ENCODE peak calls at places on chromosomes 3 and 15, in four cellular contexts. One of them, this sample, is unnamed.

GRCh38 chr15:25378501-25378901 is 60.3 kb downstream of the UBE3A start:
- DNase-seq in NCI-H345: no peak
- DNase-seq in M059J: no peak
- DNase-seq in retina: no peak
- DNase-seq in this sample: no peak

GRCh38 chr3:187925326-187925725 is 180.1 kb upstream of the BCL6 start:
- DNase-seq in NCI-H345: no peak
- DNase-seq in M059J: peak
- DNase-seq in retina: no peak
- DNase-seq in this sample: no peak

GRCh38 chr15:48330045-48330840 is 986 bp upstream of the DUT start:
- DNase-seq in NCI-H345: no peak
- DNase-seq in M059J: peak
- DNase-seq in retina: no peak
- DNase-seq in this sample: no peak

GRCh38 chr3:64975138-64975537 is 287.3 kb upstream of the ADAMTS9 start:
- DNase-seq in NCI-H345: no peak
- DNase-seq in M059J: no peak
- DNase-seq in retina: no peak
- DNase-seq in this sample: no peak

GRCh38 chr3:149600619-149601018 is 57.2 kb downstream of the WWTR1 start:
- DNase-seq in NCI-H345: no peak
- DNase-seq in M059J: no peak
- DNase-seq in retina: no peak
- DNase-seq in this sample: no peak

GRCh38 chr3:32239638-32240550 is 1.4 kb downstream of the CMTM8 start:
- DNase-seq in NCI-H345: peak
- DNase-seq in M059J: peak
- DNase-seq in retina: peak
- DNase-seq in this sample: peak

GRCh38 chr3:37526511-37526910 is 335.2 kb upstream of the CTDSPL start:
- DNase-seq in NCI-H345: no peak
- DNase-seq in M059J: peak
- DNase-seq in retina: no peak
- DNase-seq in this sample: no peak

GRCh38 chr3:69439683-69440270 is 53.9 kb upstream of the FRMD4B start:
- DNase-seq in NCI-H345: no peak
- DNase-seq in M059J: peak
- DNase-seq in retina: no peak
- DNase-seq in this sample: no peak

GRCh38 chr3:165195226-165195625 is 958 bp downstream of the SLITRK3 start:
- DNase-seq in NCI-H345: peak
- DNase-seq in M059J: no peak
- DNase-seq in retina: no peak
- DNase-seq in this sample: peak

GRCh38 chr15:76999996-77000395 is 5.1 kb downstream of the PSTPIP1 start:
- DNase-seq in NCI-H345: no peak
- DNase-seq in M059J: no peak
- DNase-seq in retina: no peak
- DNase-seq in this sample: no peak

GRCh38 chr3:133869601-133870000 is 26.1 kb downstream of the RAB6B start:
- DNase-seq in NCI-H345: no peak
- DNase-seq in M059J: no peak
- DNase-seq in retina: no peak
- DNase-seq in this sample: no peak

GRCh38 chr3:56915969-56916586 is 114.3 kb upstream of the ARHGEF3 start:
- DNase-seq in NCI-H345: no peak
- DNase-seq in M059J: no peak
- DNase-seq in retina: peak
- DNase-seq in this sample: no peak

GRCh38 chr15:59691194-59691805 is 2.2 kb upstream of the BNIP2 start:
- DNase-seq in NCI-H345: peak
- DNase-seq in M059J: peak
- DNase-seq in retina: no peak
- DNase-seq in this sample: peak

GRCh38 chr15:98889930-98890695 is 117.5 kb downstream of the PGPEP1L start:
- DNase-seq in NCI-H345: no peak
- DNase-seq in M059J: peak
- DNase-seq in retina: no peak
- DNase-seq in this sample: no peak